ENCODE peak calls at places on chromosomes 7 and 10, in seven cellular contexts. One of them, this sample, is unnamed.

GRCh38 chr7:135508853-135509588 is 881 bp downstream of the CNOT4 start:
- DNase-seq in M059J: peak
- DNase-seq in dorsolateral prefrontal cortex: no peak
- DNase-seq in PC-9: no peak
- DNase-seq in stimulated activated CD8-positive, alpha-beta memory T cell treated with anti-CD3 and anti-CD28 coated beads, Interleukin-7, amount 100 ng/mL, for 1 hour: peak
- DNase-seq in activated CD4-positive, alpha-beta T cell treated with anti-CD3 and anti-CD28 coated beads for 1 hour: no peak
- DNase-seq in activated CD8-positive, alpha-beta memory T cell treated with anti-CD3 and anti-CD28 coated beads, Interleukin-2, amount 50 U/mL, for 4 hours: no peak
- DNase-seq in this sample: peak

GRCh38 chr10:44671321-44671720 is 239.8 kb upstream of the TMEM72 start:
- DNase-seq in M059J: no peak
- DNase-seq in dorsolateral prefrontal cortex: no peak
- DNase-seq in PC-9: no peak
- DNase-seq in stimulated activated CD8-positive, alpha-beta memory T cell treated with anti-CD3 and anti-CD28 coated beads, Interleukin-7, amount 100 ng/mL, for 1 hour: no peak
- DNase-seq in activated CD4-positive, alpha-beta T cell treated with anti-CD3 and anti-CD28 coated beads for 1 hour: no peak
- DNase-seq in activated CD8-positive, alpha-beta memory T cell treated with anti-CD3 and anti-CD28 coated beads, Interleukin-2, amount 50 U/mL, for 4 hours: no peak
- DNase-seq in this sample: no peak

GRCh38 chr10:133530506-133530905 is 3.3 kb downstream of the CYP2E1 start:
- DNase-seq in M059J: no peak
- DNase-seq in dorsolateral prefrontal cortex: no peak
- DNase-seq in PC-9: no peak
- DNase-seq in stimulated activated CD8-positive, alpha-beta memory T cell treated with anti-CD3 and anti-CD28 coated beads, Interleukin-7, amount 100 ng/mL, for 1 hour: no peak
- DNase-seq in activated CD4-positive, alpha-beta T cell treated with anti-CD3 and anti-CD28 coated beads for 1 hour: no peak
- DNase-seq in activated CD8-positive, alpha-beta memory T cell treated with anti-CD3 and anti-CD28 coated beads, Interleukin-2, amount 50 U/mL, for 4 hours: no peak
- DNase-seq in this sample: no peak

GRCh38 chr7:151349507-151349853 is 7.9 kb downstream of the NUB1 start:
- DNase-seq in M059J: no peak
- DNase-seq in dorsolateral prefrontal cortex: no peak
- DNase-seq in PC-9: no peak
- DNase-seq in stimulated activated CD8-positive, alpha-beta memory T cell treated with anti-CD3 and anti-CD28 coated beads, Interleukin-7, amount 100 ng/mL, for 1 hour: no peak
- DNase-seq in activated CD4-positive, alpha-beta T cell treated with anti-CD3 and anti-CD28 coated beads for 1 hour: no peak
- DNase-seq in activated CD8-positive, alpha-beta memory T cell treated with anti-CD3 and anti-CD28 coated beads, Interleukin-2, amount 50 U/mL, for 4 hours: no peak
- DNase-seq in this sample: no peak

GRCh38 chr10:52951819-52952218 is 179.2 kb upstream of the MBL2 start:
- DNase-seq in M059J: peak
- DNase-seq in dorsolateral prefrontal cortex: no peak
- DNase-seq in PC-9: peak
- DNase-seq in stimulated activated CD8-positive, alpha-beta memory T cell treated with anti-CD3 and anti-CD28 coated beads, Interleukin-7, amount 100 ng/mL, for 1 hour: no peak
- DNase-seq in activated CD4-positive, alpha-beta T cell treated with anti-CD3 and anti-CD28 coated beads for 1 hour: no peak
- DNase-seq in activated CD8-positive, alpha-beta memory T cell treated with anti-CD3 and anti-CD28 coated beads, Interleukin-2, amount 50 U/mL, for 4 hours: no peak
- DNase-seq in this sample: no peak

GRCh38 chr10:48620719-48621118 is 15.8 kb upstream of the ARHGAP22 start:
- DNase-seq in M059J: no peak
- DNase-seq in dorsolateral prefrontal cortex: no peak
- DNase-seq in PC-9: no peak
- DNase-seq in stimulated activated CD8-positive, alpha-beta memory T cell treated with anti-CD3 and anti-CD28 coated beads, Interleukin-7, amount 100 ng/mL, for 1 hour: no peak
- DNase-seq in activated CD4-positive, alpha-beta T cell treated with anti-CD3 and anti-CD28 coated beads for 1 hour: no peak
- DNase-seq in activated CD8-positive, alpha-beta memory T cell treated with anti-CD3 and anti-CD28 coated beads, Interleukin-2, amount 50 U/mL, for 4 hours: no peak
- DNase-seq in this sample: no peak

GRCh38 chr7:152193882-152194281 is 168.4 kb downstream of the GALNT11 start:
- DNase-seq in M059J: no peak
- DNase-seq in dorsolateral prefrontal cortex: no peak
- DNase-seq in PC-9: no peak
- DNase-seq in stimulated activated CD8-positive, alpha-beta memory T cell treated with anti-CD3 and anti-CD28 coated beads, Interleukin-7, amount 100 ng/mL, for 1 hour: no peak
- DNase-seq in activated CD4-positive, alpha-beta T cell treated with anti-CD3 and anti-CD28 coated beads for 1 hour: no peak
- DNase-seq in activated CD8-positive, alpha-beta memory T cell treated with anti-CD3 and anti-CD28 coated beads, Interleukin-2, amount 50 U/mL, for 4 hours: no peak
- DNase-seq in this sample: no peak

GRCh38 chr10:20760450-20760849 is 136.7 kb downstream of the NEBL start:
- DNase-seq in M059J: no peak
- DNase-seq in dorsolateral prefrontal cortex: no peak
- DNase-seq in PC-9: no peak
- DNase-seq in stimulated activated CD8-positive, alpha-beta memory T cell treated with anti-CD3 and anti-CD28 coated beads, Interleukin-7, amount 100 ng/mL, for 1 hour: no peak
- DNase-seq in activated CD4-positive, alpha-beta T cell treated with anti-CD3 and anti-CD28 coated beads for 1 hour: no peak
- DNase-seq in activated CD8-positive, alpha-beta memory T cell treated with anti-CD3 and anti-CD28 coated beads, Interleukin-2, amount 50 U/mL, for 4 hours: no peak
- DNase-seq in this sample: no peak

GRCh38 chr7:29935111-29935510 is 54.5 kb downstream of the SCRN1 start:
- DNase-seq in M059J: peak
- DNase-seq in dorsolateral prefrontal cortex: no peak
- DNase-seq in PC-9: no peak
- DNase-seq in stimulated activated CD8-positive, alpha-beta memory T cell treated with anti-CD3 and anti-CD28 coated beads, Interleukin-7, amount 100 ng/mL, for 1 hour: no peak
- DNase-seq in activated CD4-positive, alpha-beta T cell treated with anti-CD3 and anti-CD28 coated beads for 1 hour: no peak
- DNase-seq in activated CD8-positive, alpha-beta memory T cell treated with anti-CD3 and anti-CD28 coated beads, Interleukin-2, amount 50 U/mL, for 4 hours: no peak
- DNase-seq in this sample: no peak

GRCh38 chr7:104926905-104927454 is 87.0 kb upstream of the KMT2E start:
- DNase-seq in M059J: no peak
- DNase-seq in dorsolateral prefrontal cortex: no peak
- DNase-seq in PC-9: no peak
- DNase-seq in stimulated activated CD8-positive, alpha-beta memory T cell treated with anti-CD3 and anti-CD28 coated beads, Interleukin-7, amount 100 ng/mL, for 1 hour: no peak
- DNase-seq in activated CD4-positive, alpha-beta T cell treated with anti-CD3 and anti-CD28 coated beads for 1 hour: no peak
- DNase-seq in activated CD8-positive, alpha-beta memory T cell treated with anti-CD3 and anti-CD28 coated beads, Interleukin-2, amount 50 U/mL, for 4 hours: no peak
- DNase-seq in this sample: no peak

GRCh38 chr10:51297438-51297837 is 223.2 kb downstream of the PRKG1 start:
- DNase-seq in M059J: no peak
- DNase-seq in dorsolateral prefrontal cortex: no peak
- DNase-seq in PC-9: no peak
- DNase-seq in stimulated activated CD8-positive, alpha-beta memory T cell treated with anti-CD3 and anti-CD28 coated beads, Interleukin-7, amount 100 ng/mL, for 1 hour: no peak
- DNase-seq in activated CD4-positive, alpha-beta T cell treated with anti-CD3 and anti-CD28 coated beads for 1 hour: no peak
- DNase-seq in activated CD8-positive, alpha-beta memory T cell treated with anti-CD3 and anti-CD28 coated beads, Interleukin-2, amount 50 U/mL, for 4 hours: no peak
- DNase-seq in this sample: no peak

GRCh38 chr10:33196710-33197406 is 137.6 kb downstream of the NRP1 start:
- DNase-seq in M059J: no peak
- DNase-seq in dorsolateral prefrontal cortex: no peak
- DNase-seq in PC-9: no peak
- DNase-seq in stimulated activated CD8-positive, alpha-beta memory T cell treated with anti-CD3 and anti-CD28 coated beads, Interleukin-7, amount 100 ng/mL, for 1 hour: no peak
- DNase-seq in activated CD4-positive, alpha-beta T cell treated with anti-CD3 and anti-CD28 coated beads for 1 hour: no peak
- DNase-seq in activated CD8-positive, alpha-beta memory T cell treated with anti-CD3 and anti-CD28 coated beads, Interleukin-2, amount 50 U/mL, for 4 hours: no peak
- DNase-seq in this sample: no peak

GRCh38 chr7:27154901-27155815 is 1.3 kb downstream of the HOXA7 start:
- DNase-seq in M059J: no peak
- DNase-seq in dorsolateral prefrontal cortex: no peak
- DNase-seq in PC-9: no peak
- DNase-seq in stimulated activated CD8-positive, alpha-beta memory T cell treated with anti-CD3 and anti-CD28 coated beads, Interleukin-7, amount 100 ng/mL, for 1 hour: no peak
- DNase-seq in activated CD4-positive, alpha-beta T cell treated with anti-CD3 and anti-CD28 coated beads for 1 hour: no peak
- DNase-seq in activated CD8-positive, alpha-beta memory T cell treated with anti-CD3 and anti-CD28 coated beads, Interleukin-2, amount 50 U/mL, for 4 hours: peak
- DNase-seq in this sample: peak

GRCh38 chr7:105769951-105770628 is 106.3 kb downstream of the ATXN7L1 start:
- DNase-seq in M059J: peak
- DNase-seq in dorsolateral prefrontal cortex: no peak
- DNase-seq in PC-9: peak
- DNase-seq in stimulated activated CD8-positive, alpha-beta memory T cell treated with anti-CD3 and anti-CD28 coated beads, Interleukin-7, amount 100 ng/mL, for 1 hour: no peak
- DNase-seq in activated CD4-positive, alpha-beta T cell treated with anti-CD3 and anti-CD28 coated beads for 1 hour: no peak
- DNase-seq in activated CD8-positive, alpha-beta memory T cell treated with anti-CD3 and anti-CD28 coated beads, Interleukin-2, amount 50 U/mL, for 4 hours: no peak
- DNase-seq in this sample: peak

GRCh38 chr7:28483868-28484267 is 71.5 kb downstream of the CREB5 start:
- DNase-seq in M059J: peak
- DNase-seq in dorsolateral prefrontal cortex: no peak
- DNase-seq in PC-9: no peak
- DNase-seq in stimulated activated CD8-positive, alpha-beta memory T cell treated with anti-CD3 and anti-CD28 coated beads, Interleukin-7, amount 100 ng/mL, for 1 hour: no peak
- DNase-seq in activated CD4-positive, alpha-beta T cell treated with anti-CD3 and anti-CD28 coated beads for 1 hour: no peak
- DNase-seq in activated CD8-positive, alpha-beta memory T cell treated with anti-CD3 and anti-CD28 coated beads, Interleukin-2, amount 50 U/mL, for 4 hours: no peak
- DNase-seq in this sample: peak